ENCODE peak calls at places on chromosomes 2 and 18, in four cellular contexts. N is NCI-H82, B is SHP77 treated with DMSO at 0.1 percent for 48 hours, P is retina. I is an unnamed sample.

GRCh38 chr2:206477296-206477695 is 34.0 kb downstream of the ADAM23 start:
- DNase-seq in N (no peak), B (no peak), P (no peak), I (no peak)

GRCh38 chr2:64626963-64627760 is 26.6 kb downstream of the SERTAD2 start:
- DNase-seq in N (peak), B (peak), P (peak), I (no peak)

GRCh38 chr18:62119884-62120283 is 67.0 kb downstream of the PIGN start:
- DNase-seq in N (no peak), B (no peak), P (no peak), I (no peak)

GRCh38 chr18:12304351-12305210 is 3.5 kb upstream of the TUBB6 start:
- DNase-seq in N (no peak), B (peak), P (no peak), I (no peak)

GRCh38 chr18:50973367-50974126 is 5.7 kb downstream of the ELAC1 start:
- DNase-seq in N (no peak), B (no peak), P (no peak), I (peak)

GRCh38 chr2:200122683-200123082 is 167.3 kb downstream of the MAIP1 start:
- DNase-seq in N (no peak), B (no peak), P (no peak), I (no peak)

GRCh38 chr18:58254873-58255511 is 211.0 kb downstream of the NEDD4L start:
- DNase-seq in N (no peak), B (no peak), P (no peak), I (no peak)

GRCh38 chr18:6437937-6438818 is 23.5 kb upstream of the L3MBTL4 start:
- DNase-seq in N (no peak), B (no peak), P (no peak), I (no peak)

GRCh38 chr2:182784777-182785176 is 68.7 kb downstream of the DNAJC10 start:
- DNase-seq in N (peak), B (no peak), P (peak), I (no peak)

GRCh38 chr18:62183578-62184195 is 3.2 kb downstream of the PIGN start:
- DNase-seq in N (peak), B (no peak), P (peak), I (no peak)

GRCh38 chr2:73832905-73833304 is 4.1 kb downstream of the STAMBP start:
- DNase-seq in N (no peak), B (no peak), P (no peak), I (no peak)